ENCODE peak calls at places on chromosomes 5 and 9, in ten cellular contexts. One of them, this sample, is unnamed. For H3K4me1, the result is how much of the 10 kb centered on the place peaks cover.

GRCh38 chr5:95087819-95088317 is 197.0 kb downstream of the MCTP1 start:
- DNase-seq in uterus: no peak
- DNase-seq in psoas muscle: no peak
- DNase-seq in CD8-positive, alpha-beta memory T cell: no peak
- DNase-seq in right lobe of liver: no peak
- DNase-seq in tibial artery: no peak
- DNase-seq in hepatocyte: no peak
- DNase-seq in PC-3: no peak
- DNase-seq in mesendoderm: no peak
- DNase-seq in foreskin keratinocyte: no peak
- DNase-seq in this sample: no peak

GRCh38 chr9:91776409-91777365 is 173.3 kb downstream of the ROR2 start:
- DNase-seq in uterus: no peak
- DNase-seq in psoas muscle: no peak
- DNase-seq in CD8-positive, alpha-beta memory T cell: no peak
- DNase-seq in right lobe of liver: no peak
- DNase-seq in tibial artery: no peak
- DNase-seq in hepatocyte: no peak
- DNase-seq in PC-3: no peak
- DNase-seq in mesendoderm: no peak
- DNase-seq in foreskin keratinocyte: no peak
- DNase-seq in this sample: no peak

GRCh38 chr5:58545912-58546311 is 37.0 kb upstream of the RAB3C start:
- DNase-seq in uterus: no peak
- DNase-seq in psoas muscle: no peak
- DNase-seq in CD8-positive, alpha-beta memory T cell: no peak
- DNase-seq in right lobe of liver: no peak
- DNase-seq in tibial artery: no peak
- DNase-seq in hepatocyte: no peak
- DNase-seq in PC-3: no peak
- DNase-seq in mesendoderm: peak
- DNase-seq in foreskin keratinocyte: no peak
- DNase-seq in this sample: no peak

GRCh38 chr5:54630738-54631369 is 113.3 kb downstream of the SNX18 start:
- DNase-seq in uterus: no peak
- DNase-seq in psoas muscle: no peak
- DNase-seq in CD8-positive, alpha-beta memory T cell: no peak
- DNase-seq in right lobe of liver: no peak
- DNase-seq in tibial artery: peak
- DNase-seq in hepatocyte: no peak
- DNase-seq in PC-3: no peak
- DNase-seq in mesendoderm: no peak
- DNase-seq in foreskin keratinocyte: no peak
- DNase-seq in this sample: no peak

GRCh38 chr5:134175874-134176522 is 752 bp downstream of the SKP1 start:
- DNase-seq in uterus: no peak
- DNase-seq in psoas muscle: no peak
- DNase-seq in CD8-positive, alpha-beta memory T cell: peak
- DNase-seq in right lobe of liver: no peak
- DNase-seq in tibial artery: peak
- DNase-seq in hepatocyte: no peak
- DNase-seq in PC-3: no peak
- DNase-seq in mesendoderm: peak
- DNase-seq in foreskin keratinocyte: peak
- DNase-seq in this sample: no peak

GRCh38 chr5:61332891-61333350 is 863 bp downstream of the ZSWIM6 start:
- DNase-seq in uterus: peak
- DNase-seq in psoas muscle: peak
- DNase-seq in CD8-positive, alpha-beta memory T cell: peak
- DNase-seq in right lobe of liver: peak
- DNase-seq in tibial artery: peak
- DNase-seq in hepatocyte: peak
- DNase-seq in PC-3: peak
- DNase-seq in mesendoderm: peak
- DNase-seq in foreskin keratinocyte: peak
- DNase-seq in this sample: peak

GRCh38 chr9:21144620-21145019 is 3.0 kb upstream of the IFNW1 start:
- DNase-seq in uterus: no peak
- DNase-seq in psoas muscle: no peak
- DNase-seq in CD8-positive, alpha-beta memory T cell: no peak
- DNase-seq in right lobe of liver: no peak
- DNase-seq in tibial artery: no peak
- DNase-seq in hepatocyte: no peak
- DNase-seq in PC-3: no peak
- DNase-seq in mesendoderm: no peak
- DNase-seq in foreskin keratinocyte: no peak
- DNase-seq in this sample: no peak

GRCh38 chr5:39898731-39899130 is 474.0 kb upstream of the DAB2 start:
- DNase-seq in uterus: no peak
- DNase-seq in psoas muscle: no peak
- DNase-seq in CD8-positive, alpha-beta memory T cell: no peak
- DNase-seq in right lobe of liver: no peak
- DNase-seq in tibial artery: no peak
- DNase-seq in hepatocyte: no peak
- DNase-seq in PC-3: no peak
- DNase-seq in mesendoderm: no peak
- DNase-seq in foreskin keratinocyte: no peak
- DNase-seq in this sample: no peak

GRCh38 chr5:176531902-176532493 is 5.2 kb downstream of the RNF44 start:
- DNase-seq in uterus: no peak
- DNase-seq in psoas muscle: no peak
- DNase-seq in CD8-positive, alpha-beta memory T cell: no peak
- DNase-seq in right lobe of liver: no peak
- DNase-seq in tibial artery: no peak
- DNase-seq in hepatocyte: no peak
- DNase-seq in PC-3: no peak
- DNase-seq in mesendoderm: no peak
- DNase-seq in foreskin keratinocyte: no peak
- DNase-seq in this sample: no peak

GRCh38 chr5:176534640-176535039 is 2.6 kb downstream of the RNF44 start:
- DNase-seq in uterus: no peak
- DNase-seq in psoas muscle: no peak
- DNase-seq in CD8-positive, alpha-beta memory T cell: no peak
- DNase-seq in right lobe of liver: peak
- DNase-seq in tibial artery: no peak
- DNase-seq in hepatocyte: no peak
- DNase-seq in PC-3: no peak
- DNase-seq in mesendoderm: no peak
- DNase-seq in foreskin keratinocyte: no peak
- DNase-seq in this sample: no peak

GRCh38 chr5:176533894-176534611 is 3.1 kb downstream of the RNF44 start:
- DNase-seq in uterus: no peak
- DNase-seq in psoas muscle: peak
- DNase-seq in CD8-positive, alpha-beta memory T cell: no peak
- DNase-seq in right lobe of liver: peak
- DNase-seq in tibial artery: no peak
- DNase-seq in hepatocyte: no peak
- DNase-seq in PC-3: peak
- DNase-seq in mesendoderm: no peak
- DNase-seq in foreskin keratinocyte: peak
- DNase-seq in this sample: no peak

GRCh38 chr5:176532795-176533194 is 4.4 kb downstream of the RNF44 start:
- DNase-seq in uterus: no peak
- DNase-seq in psoas muscle: no peak
- DNase-seq in CD8-positive, alpha-beta memory T cell: no peak
- DNase-seq in right lobe of liver: no peak
- DNase-seq in tibial artery: no peak
- DNase-seq in hepatocyte: no peak
- DNase-seq in PC-3: no peak
- DNase-seq in mesendoderm: no peak
- DNase-seq in foreskin keratinocyte: no peak
- DNase-seq in this sample: no peak

DNA sequence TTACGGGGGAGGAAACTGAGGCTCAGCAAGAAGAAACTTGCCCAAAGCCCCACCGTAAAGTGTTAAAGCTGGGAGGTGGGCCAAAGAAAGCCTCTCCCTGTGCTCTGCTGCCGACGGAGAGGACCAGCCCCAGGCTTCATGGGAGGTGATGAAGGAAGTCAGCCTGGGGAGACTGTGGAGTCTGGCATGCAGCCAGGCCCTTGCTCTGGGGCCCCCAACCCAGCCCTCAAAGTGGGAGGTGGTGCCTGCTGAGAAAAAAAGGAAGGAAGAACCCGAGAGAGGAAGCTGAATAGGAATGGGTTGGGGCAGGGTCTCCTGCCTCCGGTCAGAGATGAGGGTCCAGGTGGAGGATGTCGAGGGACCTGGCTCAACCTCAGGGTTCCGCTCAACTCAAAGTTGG is 3.8 kb downstream of the RNF44 start:
- DNase-seq in uterus: no peak
- DNase-seq in psoas muscle: no peak
- DNase-seq in CD8-positive, alpha-beta memory T cell: no peak
- DNase-seq in right lobe of liver: no peak
- DNase-seq in tibial artery: no peak
- DNase-seq in hepatocyte: no peak
- DNase-seq in PC-3: no peak
- DNase-seq in mesendoderm: no peak
- DNase-seq in foreskin keratinocyte: no peak
- DNase-seq in this sample: no peak
- H3K4me1 ChIP-seq in uterus: under half
- H3K4me1 ChIP-seq in psoas muscle: under half
- H3K4me1 ChIP-seq in CD8-positive, alpha-beta memory T cell: half or more
- H3K4me1 ChIP-seq in right lobe of liver: under half
- H3K4me1 ChIP-seq in tibial artery: under half
- H3K4me1 ChIP-seq in hepatocyte: under half
- H3K4me1 ChIP-seq in PC-3: under half
- H3K4me1 ChIP-seq in mesendoderm: under half
- H3K4me1 ChIP-seq in foreskin keratinocyte: under half
- H3K4me1 ChIP-seq in this sample: half or more

GRCh38 chr9:89317282-89317681 is 1.0 kb upstream of the SECISBP2 start:
- DNase-seq in uterus: no peak
- DNase-seq in psoas muscle: no peak
- DNase-seq in CD8-positive, alpha-beta memory T cell: no peak
- DNase-seq in right lobe of liver: no peak
- DNase-seq in tibial artery: no peak
- DNase-seq in hepatocyte: no peak
- DNase-seq in PC-3: no peak
- DNase-seq in mesendoderm: peak
- DNase-seq in foreskin keratinocyte: no peak
- DNase-seq in this sample: no peak

GRCh38 chr9:89315482-89315881 is 2.8 kb upstream of the SECISBP2 start:
- DNase-seq in uterus: no peak
- DNase-seq in psoas muscle: no peak
- DNase-seq in CD8-positive, alpha-beta memory T cell: no peak
- DNase-seq in right lobe of liver: no peak
- DNase-seq in tibial artery: no peak
- DNase-seq in hepatocyte: no peak
- DNase-seq in PC-3: no peak
- DNase-seq in mesendoderm: no peak
- DNase-seq in foreskin keratinocyte: no peak
- DNase-seq in this sample: no peak

GRCh38 chr9:89312154-89312616 is 1.2 kb downstream of the CKS2 start:
- DNase-seq in uterus: no peak
- DNase-seq in psoas muscle: no peak
- DNase-seq in CD8-positive, alpha-beta memory T cell: no peak
- DNase-seq in right lobe of liver: no peak
- DNase-seq in tibial artery: no peak
- DNase-seq in hepatocyte: peak
- DNase-seq in PC-3: peak
- DNase-seq in mesendoderm: peak
- DNase-seq in foreskin keratinocyte: peak
- DNase-seq in this sample: no peak

GRCh38 chr9:89313842-89314241 is 2.8 kb downstream of the CKS2 start:
- DNase-seq in uterus: no peak
- DNase-seq in psoas muscle: no peak
- DNase-seq in CD8-positive, alpha-beta memory T cell: no peak
- DNase-seq in right lobe of liver: no peak
- DNase-seq in tibial artery: no peak
- DNase-seq in hepatocyte: no peak
- DNase-seq in PC-3: no peak
- DNase-seq in mesendoderm: no peak
- DNase-seq in foreskin keratinocyte: peak
- DNase-seq in this sample: no peak

GRCh38 chr9:89314955-89315354 is 3.3 kb upstream of the SECISBP2 start:
- DNase-seq in uterus: no peak
- DNase-seq in psoas muscle: no peak
- DNase-seq in CD8-positive, alpha-beta memory T cell: no peak
- DNase-seq in right lobe of liver: no peak
- DNase-seq in tibial artery: no peak
- DNase-seq in hepatocyte: no peak
- DNase-seq in PC-3: no peak
- DNase-seq in mesendoderm: no peak
- DNase-seq in foreskin keratinocyte: no peak
- DNase-seq in this sample: no peak
- H3K27ac ChIP-seq in uterus: no peak
- H3K27ac ChIP-seq in psoas muscle: no peak
- H3K27ac ChIP-seq in CD8-positive, alpha-beta memory T cell: no peak
- H3K27ac ChIP-seq in right lobe of liver: no peak
- H3K27ac ChIP-seq in tibial artery: no peak
- H3K27ac ChIP-seq in hepatocyte: peak
- H3K27ac ChIP-seq in PC-3: no peak
- H3K27ac ChIP-seq in mesendoderm: no peak
- H3K27ac ChIP-seq in foreskin keratinocyte: no peak
- H3K27ac ChIP-seq in this sample: peak

GRCh38 chr5:14266171-14266570 is 123.0 kb downstream of the TRIO start:
- DNase-seq in uterus: no peak
- DNase-seq in psoas muscle: no peak
- DNase-seq in CD8-positive, alpha-beta memory T cell: no peak
- DNase-seq in right lobe of liver: no peak
- DNase-seq in tibial artery: no peak
- DNase-seq in hepatocyte: no peak
- DNase-seq in PC-3: peak
- DNase-seq in mesendoderm: no peak
- DNase-seq in foreskin keratinocyte: peak
- DNase-seq in this sample: no peak
- H3K4me1 ChIP-seq in uterus: under half
- H3K4me1 ChIP-seq in psoas muscle: half or more
- H3K4me1 ChIP-seq in CD8-positive, alpha-beta memory T cell: under half
- H3K4me1 ChIP-seq in right lobe of liver: under half
- H3K4me1 ChIP-seq in tibial artery: under half
- H3K4me1 ChIP-seq in hepatocyte: under half
- H3K4me1 ChIP-seq in PC-3: half or more
- H3K4me1 ChIP-seq in mesendoderm: under half
- H3K4me1 ChIP-seq in foreskin keratinocyte: half or more
- H3K4me1 ChIP-seq in this sample: under half

DNA sequence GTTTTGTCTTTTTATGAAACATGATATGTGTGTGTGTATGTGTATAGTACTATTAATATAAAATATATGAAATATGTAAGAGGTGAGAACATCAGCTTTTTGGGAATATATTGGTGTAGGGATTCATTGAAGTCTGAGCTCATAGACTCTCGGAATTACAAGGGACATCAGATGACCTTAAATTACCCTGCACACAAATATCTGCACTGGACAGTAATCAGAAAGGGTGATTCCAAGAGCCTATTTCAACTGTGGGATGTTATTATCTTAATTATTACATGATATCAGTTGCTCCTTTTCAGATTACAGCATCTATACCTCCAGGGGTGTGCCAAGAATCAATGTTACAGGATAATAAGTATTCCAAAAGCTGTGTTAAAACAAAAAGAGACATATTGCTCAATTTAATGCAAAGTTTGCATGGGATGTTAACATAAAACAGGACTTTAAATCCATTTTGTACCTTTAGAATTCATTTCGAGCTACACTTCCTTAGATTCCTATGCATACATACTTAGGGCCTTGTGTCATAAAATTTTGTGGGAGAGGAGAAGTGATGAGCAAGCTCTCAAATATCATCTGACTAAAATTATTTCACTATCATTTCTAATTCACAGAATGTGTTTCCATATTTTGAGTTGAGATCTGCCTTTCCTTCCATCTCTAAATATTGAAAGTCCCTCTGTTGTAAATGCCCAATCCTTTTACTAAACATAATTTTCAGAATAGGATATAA is 365.2 kb downstream of the BRINP1 start:
- DNase-seq in uterus: no peak
- DNase-seq in psoas muscle: no peak
- DNase-seq in CD8-positive, alpha-beta memory T cell: no peak
- DNase-seq in right lobe of liver: no peak
- DNase-seq in tibial artery: no peak
- DNase-seq in hepatocyte: no peak
- DNase-seq in PC-3: no peak
- DNase-seq in mesendoderm: no peak
- DNase-seq in foreskin keratinocyte: peak
- DNase-seq in this sample: no peak
- H3K27ac ChIP-seq in uterus: no peak
- H3K27ac ChIP-seq in psoas muscle: peak
- H3K27ac ChIP-seq in CD8-positive, alpha-beta memory T cell: no peak
- H3K27ac ChIP-seq in right lobe of liver: no peak
- H3K27ac ChIP-seq in tibial artery: peak
- H3K27ac ChIP-seq in hepatocyte: no peak
- H3K27ac ChIP-seq in PC-3: no peak
- H3K27ac ChIP-seq in mesendoderm: no peak
- H3K27ac ChIP-seq in foreskin keratinocyte: no peak
- H3K27ac ChIP-seq in this sample: no peak